ENCODE peak calls at places on chromosome 4, in seven cellular contexts. S is tibial nerve, N is neuronal stem cell, X is body of pancreas, M is NT2/D1, A is SJCRH30, B is heart left ventricle. J is an unnamed sample. For H3K9me3, the result is how much of the 10 kb centered on the place peaks cover.

GRCh38 chr4:149709640-149710039 is 106.0 kb downstream of the IQCM start:
- DNase-seq in S (no peak), N (no peak), X (no peak), M (no peak), A (no peak), B (no peak), J (peak)

GRCh38 chr4:123361195-123361861 is 35.3 kb upstream of the SPRY1 start:
- DNase-seq in S (no peak), N (no peak), X (no peak), M (no peak), A (peak), B (no peak), J (peak)

GRCh38 chr4:115781528-115782146 is 668.2 kb upstream of the NDST4 start:
- DNase-seq in S (no peak), N (no peak), X (no peak), M (no peak), A (peak), B (no peak), J (no peak)

GRCh38 chr4:55180980-55181379 is 55.6 kb upstream of the KDR start:
- DNase-seq in S (no peak), N (no peak), X (no peak), M (no peak), A (no peak), B (no peak), J (no peak)

GRCh38 chr4:156811963-156812362 is 159.6 kb downstream of the PDGFC start:
- DNase-seq in S (no peak), N (no peak), X (no peak), M (no peak), A (no peak), B (no peak), J (no peak)

GRCh38 chr4:160026720-160027119 is 923.8 kb downstream of the RAPGEF2 start:
- DNase-seq in S (no peak), N (no peak), X (no peak), M (peak), A (no peak), B (no peak), J (no peak)

GRCh38 chr4:115234405-115235093 is 121.1 kb upstream of the NDST4 start:
- DNase-seq in S (peak), N (no peak), X (no peak), M (no peak), A (peak), B (no peak), J (peak)

GRCh38 chr4:3290889-3291321 is 1.9 kb upstream of the RGS12 start:
- DNase-seq in S (no peak), N (no peak), X (no peak), M (no peak), A (no peak), B (no peak), J (no peak)

GRCh38 chr4:107037188-107037587 is 1.1 kb upstream of the DKK2 start:
- DNase-seq in S (peak), N (peak), X (peak), M (no peak), A (no peak), B (peak), J (peak)

GRCh38 chr4:31362756-31363155 is 642.6 kb downstream of the PCDH7 start:
- DNase-seq in S (no peak), N (no peak), X (no peak), M (no peak), A (no peak), B (no peak), J (no peak)

GRCh38 chr4:15656038-15656470 is 897 bp upstream of the FBXL5 start:
- DNase-seq in S (peak), N (peak), X (no peak), M (peak), A (peak), B (no peak), J (no peak)
- H3K4me3 ChIP-seq in S (peak), N (no peak), X (peak), M (peak), A (peak), B (peak), J (peak)

GRCh38 chr4:386708-387105 is 49.1 kb downstream of the ZNF141 start:
- DNase-seq in S (no peak), N (no peak), X (no peak), M (peak), A (no peak), B (no peak), J (no peak)
- H3K9me3 ChIP-seq in S (half or more), N (under half), X (under half), M (half or more), A (under half), B (half or more), J (under half)

DNA sequence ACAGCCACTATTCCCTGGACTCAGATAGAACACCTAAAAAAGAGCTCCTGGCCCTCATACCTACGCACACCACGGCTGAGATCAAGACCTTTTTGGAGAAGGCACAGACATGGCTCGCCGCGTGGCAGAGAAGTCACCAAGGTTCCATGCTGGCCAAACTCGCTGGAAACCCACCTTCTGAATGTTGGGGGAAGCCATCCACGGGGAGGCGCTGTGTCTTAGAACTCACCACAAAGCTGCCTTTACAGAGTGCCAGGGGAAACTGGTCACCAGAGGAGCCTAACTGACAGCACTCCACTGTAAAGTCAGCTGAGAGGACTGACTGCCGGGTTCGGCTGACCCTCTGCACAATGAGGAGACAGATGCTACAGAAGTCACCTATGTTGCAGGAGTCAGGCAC is 97.9 kb downstream of the NEUROG2 start:
- DNase-seq in S (no peak), N (no peak), X (no peak), M (peak), A (no peak), B (no peak), J (no peak)
- H3K4me3 ChIP-seq in S (no peak), N (no peak), X (no peak), M (no peak), A (no peak), B (no peak), J (no peak)

GRCh38 chr4:145019346-145019745 is 78.7 kb downstream of the ANAPC10 start:
- DNase-seq in S (no peak), N (no peak), X (no peak), M (no peak), A (no peak), B (no peak), J (no peak)
- H3K9me3 ChIP-seq in S (half or more), N (under half), X (under half), M (under half), A (under half), B (under half), J (under half)

GRCh38 chr4:112523764-112524505 is 8.0 kb upstream of the NEUROG2 start:
- DNase-seq in S (no peak), N (peak), X (peak), M (peak), A (peak), B (peak), J (peak)
- H3K4me3 ChIP-seq in S (peak), N (no peak), X (peak), M (peak), A (peak), B (peak), J (peak)

J was measured in GM23248.